ENCODE peak calls at places on chromosomes 13 and 19, in ten cellular contexts. One of them, this sample, is unnamed. For H3K4me1, the result is how much of the 10 kb centered on the place peaks cover.

GRCh38 chr13:43822969-43823368 is 36.2 kb upstream of the ENOX1 start:
- DNase-seq in breast epithelium: no peak
- DNase-seq in ovary: no peak
- DNase-seq in tibial nerve: no peak
- DNase-seq in body of pancreas: no peak
- DNase-seq in heart left ventricle: no peak
- DNase-seq in uterus: no peak
- DNase-seq in sigmoid colon: no peak
- DNase-seq in A549: no peak
- DNase-seq in Peyer's patch: no peak
- DNase-seq in this sample: no peak

GRCh38 chr19:6264077-6264445 is 15.7 kb downstream of the MLLT1 start:
- DNase-seq in breast epithelium: no peak
- DNase-seq in ovary: no peak
- DNase-seq in tibial nerve: no peak
- DNase-seq in body of pancreas: no peak
- DNase-seq in heart left ventricle: no peak
- DNase-seq in uterus: no peak
- DNase-seq in sigmoid colon: no peak
- DNase-seq in A549: no peak
- DNase-seq in Peyer's patch: no peak
- DNase-seq in this sample: no peak

GRCh38 chr19:55703790-55704215 is 28.8 kb downstream of the EPN1 start:
- DNase-seq in breast epithelium: no peak
- DNase-seq in ovary: peak
- DNase-seq in tibial nerve: no peak
- DNase-seq in body of pancreas: peak
- DNase-seq in heart left ventricle: peak
- DNase-seq in uterus: no peak
- DNase-seq in sigmoid colon: no peak
- DNase-seq in A549: no peak
- DNase-seq in Peyer's patch: peak
- DNase-seq in this sample: peak

GRCh38 chr13:39129253-39129652 is 91.0 kb downstream of the NHLRC3 start:
- DNase-seq in breast epithelium: no peak
- DNase-seq in ovary: no peak
- DNase-seq in tibial nerve: no peak
- DNase-seq in body of pancreas: no peak
- DNase-seq in heart left ventricle: no peak
- DNase-seq in uterus: no peak
- DNase-seq in sigmoid colon: no peak
- DNase-seq in A549: no peak
- DNase-seq in Peyer's patch: no peak
- DNase-seq in this sample: no peak

GRCh38 chr13:64164435-64164834 is 2748.8 kb upstream of the PCDH20 start:
- DNase-seq in breast epithelium: no peak
- DNase-seq in ovary: peak
- DNase-seq in tibial nerve: no peak
- DNase-seq in body of pancreas: peak
- DNase-seq in heart left ventricle: peak
- DNase-seq in uterus: peak
- DNase-seq in sigmoid colon: peak
- DNase-seq in A549: no peak
- DNase-seq in Peyer's patch: peak
- DNase-seq in this sample: no peak

GRCh38 chr19:47257411-47258169 is 1.3 kb downstream of the CCDC9 start:
- DNase-seq in breast epithelium: no peak
- DNase-seq in ovary: peak
- DNase-seq in tibial nerve: no peak
- DNase-seq in body of pancreas: no peak
- DNase-seq in heart left ventricle: no peak
- DNase-seq in uterus: no peak
- DNase-seq in sigmoid colon: peak
- DNase-seq in A549: no peak
- DNase-seq in Peyer's patch: no peak
- DNase-seq in this sample: no peak

GRCh38 chr13:44899967-44900366 is 89.3 kb downstream of the NUFIP1 start:
- DNase-seq in breast epithelium: no peak
- DNase-seq in ovary: no peak
- DNase-seq in tibial nerve: no peak
- DNase-seq in body of pancreas: no peak
- DNase-seq in heart left ventricle: no peak
- DNase-seq in uterus: no peak
- DNase-seq in sigmoid colon: no peak
- DNase-seq in A549: no peak
- DNase-seq in Peyer's patch: no peak
- DNase-seq in this sample: no peak

GRCh38 chr13:113360446-113360845 is 3.5 kb downstream of the GRTP1 start:
- DNase-seq in breast epithelium: no peak
- DNase-seq in ovary: no peak
- DNase-seq in tibial nerve: no peak
- DNase-seq in body of pancreas: no peak
- DNase-seq in heart left ventricle: no peak
- DNase-seq in uterus: no peak
- DNase-seq in sigmoid colon: peak
- DNase-seq in A549: no peak
- DNase-seq in Peyer's patch: no peak
- DNase-seq in this sample: no peak

GRCh38 chr13:44618326-44618725 is 42.2 kb upstream of the TSC22D1 start:
- DNase-seq in breast epithelium: no peak
- DNase-seq in ovary: no peak
- DNase-seq in tibial nerve: no peak
- DNase-seq in body of pancreas: no peak
- DNase-seq in heart left ventricle: no peak
- DNase-seq in uterus: no peak
- DNase-seq in sigmoid colon: no peak
- DNase-seq in A549: no peak
- DNase-seq in Peyer's patch: no peak
- DNase-seq in this sample: no peak

GRCh38 chr13:30713133-30713532 is 22.2 kb upstream of the ALOX5AP start:
- DNase-seq in breast epithelium: no peak
- DNase-seq in ovary: no peak
- DNase-seq in tibial nerve: no peak
- DNase-seq in body of pancreas: no peak
- DNase-seq in heart left ventricle: no peak
- DNase-seq in uterus: no peak
- DNase-seq in sigmoid colon: no peak
- DNase-seq in A549: no peak
- DNase-seq in Peyer's patch: no peak
- DNase-seq in this sample: peak

GRCh38 chr19:12859546-12859945 is 21.2 kb downstream of the MAST1 start:
- DNase-seq in breast epithelium: no peak
- DNase-seq in ovary: no peak
- DNase-seq in tibial nerve: no peak
- DNase-seq in body of pancreas: no peak
- DNase-seq in heart left ventricle: no peak
- DNase-seq in uterus: no peak
- DNase-seq in sigmoid colon: no peak
- DNase-seq in A549: no peak
- DNase-seq in Peyer's patch: no peak
- DNase-seq in this sample: no peak

GRCh38 chr19:35009424-35010415 is 9.6 kb downstream of the GRAMD1A start:
- DNase-seq in breast epithelium: no peak
- DNase-seq in ovary: no peak
- DNase-seq in tibial nerve: no peak
- DNase-seq in body of pancreas: no peak
- DNase-seq in heart left ventricle: no peak
- DNase-seq in uterus: no peak
- DNase-seq in sigmoid colon: peak
- DNase-seq in A549: no peak
- DNase-seq in Peyer's patch: no peak
- DNase-seq in this sample: no peak

GRCh38 chr19:35011091-35011689 is 11.1 kb downstream of the GRAMD1A start:
- DNase-seq in breast epithelium: no peak
- DNase-seq in ovary: no peak
- DNase-seq in tibial nerve: no peak
- DNase-seq in body of pancreas: no peak
- DNase-seq in heart left ventricle: no peak
- DNase-seq in uterus: no peak
- DNase-seq in sigmoid colon: peak
- DNase-seq in A549: no peak
- DNase-seq in Peyer's patch: no peak
- DNase-seq in this sample: no peak

GRCh38 chr19:35006342-35006998 is 6.3 kb downstream of the GRAMD1A start:
- DNase-seq in breast epithelium: no peak
- DNase-seq in ovary: no peak
- DNase-seq in tibial nerve: no peak
- DNase-seq in body of pancreas: peak
- DNase-seq in heart left ventricle: no peak
- DNase-seq in uterus: no peak
- DNase-seq in sigmoid colon: no peak
- DNase-seq in A549: peak
- DNase-seq in Peyer's patch: peak
- DNase-seq in this sample: peak

GRCh38 chr19:35006999-35007365 is 6.9 kb downstream of the GRAMD1A start:
- DNase-seq in breast epithelium: no peak
- DNase-seq in ovary: peak
- DNase-seq in tibial nerve: no peak
- DNase-seq in body of pancreas: no peak
- DNase-seq in heart left ventricle: no peak
- DNase-seq in uterus: no peak
- DNase-seq in sigmoid colon: no peak
- DNase-seq in A549: no peak
- DNase-seq in Peyer's patch: no peak
- DNase-seq in this sample: no peak

GRCh38 chr19:35008891-35009341 is 8.8 kb downstream of the GRAMD1A start:
- DNase-seq in breast epithelium: no peak
- DNase-seq in ovary: peak
- DNase-seq in tibial nerve: no peak
- DNase-seq in body of pancreas: no peak
- DNase-seq in heart left ventricle: no peak
- DNase-seq in uterus: peak
- DNase-seq in sigmoid colon: peak
- DNase-seq in A549: no peak
- DNase-seq in Peyer's patch: no peak
- DNase-seq in this sample: no peak
- H3K4me1 ChIP-seq in breast epithelium: under half
- H3K4me1 ChIP-seq in ovary: under half
- H3K4me1 ChIP-seq in tibial nerve: under half
- H3K4me1 ChIP-seq in body of pancreas: half or more
- H3K4me1 ChIP-seq in heart left ventricle: under half
- H3K4me1 ChIP-seq in uterus: under half
- H3K4me1 ChIP-seq in sigmoid colon: under half
- H3K4me1 ChIP-seq in A549: half or more
- H3K4me1 ChIP-seq in Peyer's patch: under half
- H3K4me1 ChIP-seq in this sample: under half

GRCh38 chr13:20401586-20401957 is 124.1 kb downstream of the CRYL1 start:
- DNase-seq in breast epithelium: no peak
- DNase-seq in ovary: no peak
- DNase-seq in tibial nerve: no peak
- DNase-seq in body of pancreas: no peak
- DNase-seq in heart left ventricle: no peak
- DNase-seq in uterus: no peak
- DNase-seq in sigmoid colon: peak
- DNase-seq in A549: no peak
- DNase-seq in Peyer's patch: no peak
- DNase-seq in this sample: no peak
- TF ChIP-seq POLR2A in breast epithelium: no peak
- TF ChIP-seq POLR2A in ovary: no peak
- TF ChIP-seq POLR2A in tibial nerve: no peak
- TF ChIP-seq POLR2A in body of pancreas: no peak
- TF ChIP-seq POLR2A in heart left ventricle: no peak
- TF ChIP-seq POLR2A in uterus: no peak
- TF ChIP-seq POLR2A in sigmoid colon: no peak
- TF ChIP-seq POLR2A in A549: no peak
- TF ChIP-seq POLR2A in Peyer's patch: no peak
- TF ChIP-seq POLR2A in this sample: no peak

GRCh38 chr13:110770678-110771077 is 57.2 kb downstream of the ING1 start:
- DNase-seq in breast epithelium: no peak
- DNase-seq in ovary: no peak
- DNase-seq in tibial nerve: no peak
- DNase-seq in body of pancreas: no peak
- DNase-seq in heart left ventricle: no peak
- DNase-seq in uterus: no peak
- DNase-seq in sigmoid colon: no peak
- DNase-seq in A549: no peak
- DNase-seq in Peyer's patch: no peak
- DNase-seq in this sample: no peak
- H3K4me1 ChIP-seq in breast epithelium: under half
- H3K4me1 ChIP-seq in ovary: under half
- H3K4me1 ChIP-seq in tibial nerve: under half
- H3K4me1 ChIP-seq in body of pancreas: under half
- H3K4me1 ChIP-seq in heart left ventricle: under half
- H3K4me1 ChIP-seq in uterus: under half
- H3K4me1 ChIP-seq in sigmoid colon: under half
- H3K4me1 ChIP-seq in A549: under half
- H3K4me1 ChIP-seq in Peyer's patch: under half
- H3K4me1 ChIP-seq in this sample: under half

GRCh38 chr19:33292595-33293254 is 9.6 kb downstream of the CEBPA start:
- DNase-seq in breast epithelium: no peak
- DNase-seq in ovary: no peak
- DNase-seq in tibial nerve: no peak
- DNase-seq in body of pancreas: no peak
- DNase-seq in heart left ventricle: peak
- DNase-seq in uterus: no peak
- DNase-seq in sigmoid colon: no peak
- DNase-seq in A549: no peak
- DNase-seq in Peyer's patch: peak
- DNase-seq in this sample: peak
- TF ChIP-seq POLR2A in breast epithelium: no peak
- TF ChIP-seq POLR2A in ovary: no peak
- TF ChIP-seq POLR2A in tibial nerve: no peak
- TF ChIP-seq POLR2A in body of pancreas: no peak
- TF ChIP-seq POLR2A in heart left ventricle: no peak
- TF ChIP-seq POLR2A in uterus: no peak
- TF ChIP-seq POLR2A in sigmoid colon: no peak
- TF ChIP-seq POLR2A in A549: no peak
- TF ChIP-seq POLR2A in Peyer's patch: peak
- TF ChIP-seq POLR2A in this sample: peak

GRCh38 chr19:2170987-2171348 is 7.2 kb downstream of the DOT1L start:
- DNase-seq in breast epithelium: no peak
- DNase-seq in ovary: no peak
- DNase-seq in tibial nerve: no peak
- DNase-seq in body of pancreas: no peak
- DNase-seq in heart left ventricle: no peak
- DNase-seq in uterus: no peak
- DNase-seq in sigmoid colon: no peak
- DNase-seq in A549: no peak
- DNase-seq in Peyer's patch: no peak
- DNase-seq in this sample: no peak

GRCh38 chr19:2168619-2169424 is 5.1 kb downstream of the DOT1L start:
- DNase-seq in breast epithelium: peak
- DNase-seq in ovary: peak
- DNase-seq in tibial nerve: peak
- DNase-seq in body of pancreas: peak
- DNase-seq in heart left ventricle: peak
- DNase-seq in uterus: peak
- DNase-seq in sigmoid colon: peak
- DNase-seq in A549: peak
- DNase-seq in Peyer's patch: peak
- DNase-seq in this sample: peak

GRCh38 chr19:2171349-2172145 is 7.8 kb downstream of the DOT1L start:
- DNase-seq in breast epithelium: no peak
- DNase-seq in ovary: peak
- DNase-seq in tibial nerve: no peak
- DNase-seq in body of pancreas: peak
- DNase-seq in heart left ventricle: no peak
- DNase-seq in uterus: no peak
- DNase-seq in sigmoid colon: no peak
- DNase-seq in A549: no peak
- DNase-seq in Peyer's patch: no peak
- DNase-seq in this sample: peak

GRCh38 chr19:2167896-2168618 is 4.3 kb downstream of the DOT1L start:
- DNase-seq in breast epithelium: no peak
- DNase-seq in ovary: peak
- DNase-seq in tibial nerve: no peak
- DNase-seq in body of pancreas: no peak
- DNase-seq in heart left ventricle: peak
- DNase-seq in uterus: peak
- DNase-seq in sigmoid colon: peak
- DNase-seq in A549: no peak
- DNase-seq in Peyer's patch: peak
- DNase-seq in this sample: peak

GRCh38 chr19:2170219-2170618 is 6.5 kb downstream of the DOT1L start:
- DNase-seq in breast epithelium: no peak
- DNase-seq in ovary: no peak
- DNase-seq in tibial nerve: no peak
- DNase-seq in body of pancreas: no peak
- DNase-seq in heart left ventricle: no peak
- DNase-seq in uterus: no peak
- DNase-seq in sigmoid colon: no peak
- DNase-seq in A549: no peak
- DNase-seq in Peyer's patch: no peak
- DNase-seq in this sample: no peak
- H3K4me1 ChIP-seq in breast epithelium: under half
- H3K4me1 ChIP-seq in ovary: under half
- H3K4me1 ChIP-seq in tibial nerve: half or more
- H3K4me1 ChIP-seq in body of pancreas: half or more
- H3K4me1 ChIP-seq in heart left ventricle: half or more
- H3K4me1 ChIP-seq in uterus: under half
- H3K4me1 ChIP-seq in sigmoid colon: half or more
- H3K4me1 ChIP-seq in A549: half or more
- H3K4me1 ChIP-seq in Peyer's patch: under half
- H3K4me1 ChIP-seq in this sample: half or more

This sample was measured in transverse colon.